ENCODE peak calls at places on chromosome 6, in four cellular contexts. J, U, Y and T are unnamed samples.

GRCh38 chr6:56693246-56693607 is 50.5 kb upstream of the DST start:
- DNase-seq in U (peak), J (no peak), Y (peak), T (peak)

GRCh38 chr6:124679392-124679791 is 282.8 kb upstream of the RNF217 start:
- DNase-seq in J (no peak), Y (no peak), U (no peak), T (no peak)

GRCh38 chr6:7707787-7708186 is 18.1 kb upstream of the BMP6 start:
- DNase-seq in J (no peak), Y (no peak), U (no peak), T (no peak)

GRCh38 chr6:26217714-26218075 is 130.5 kb downstream of the HFE start:
- DNase-seq in Y (no peak), U (no peak), J (no peak), T (peak)

GRCh38 chr6:114096553-114097172 is 125.7 kb upstream of the HDAC2 start:
- DNase-seq in Y (peak), U (no peak), J (peak), T (no peak)

GRCh38 chr6:158506577-158506976 is 53.3 kb upstream of the TMEM181 start:
- DNase-seq in Y (peak), J (no peak), U (no peak), T (no peak)

GRCh38 chr6:7805828-7806227 is 79.9 kb downstream of the BMP6 start:
- DNase-seq in U (no peak), Y (no peak), J (no peak), T (no peak)

GRCh38 chr6:10582774-10583508 is 61.8 kb downstream of the GCNT2 start:
- DNase-seq in J (no peak), U (peak), Y (peak), T (no peak)

GRCh38 chr6:149440735-149441662 is 40.9 kb downstream of the SUMO4 start:
- DNase-seq in Y (peak), J (no peak), U (no peak), T (peak)

GRCh38 chr6:131635384-131636340 is 1.4 kb upstream of the ENPP3 start:
- DNase-seq in J (no peak), U (no peak), Y (peak), T (no peak)

GRCh38 chr6:131640100-131640499 is 3.0 kb downstream of the ENPP3 start:
- DNase-seq in J (no peak), Y (no peak), U (no peak), T (no peak)

GRCh38 chr6:131640576-131640975 is 3.5 kb downstream of the ENPP3 start:
- DNase-seq in J (no peak), U (no peak), Y (no peak), T (no peak)

GRCh38 chr6:131638013-131638412 is 911 bp downstream of the ENPP3 start:
- DNase-seq in J (no peak), U (no peak), Y (no peak), T (no peak)

DNA sequence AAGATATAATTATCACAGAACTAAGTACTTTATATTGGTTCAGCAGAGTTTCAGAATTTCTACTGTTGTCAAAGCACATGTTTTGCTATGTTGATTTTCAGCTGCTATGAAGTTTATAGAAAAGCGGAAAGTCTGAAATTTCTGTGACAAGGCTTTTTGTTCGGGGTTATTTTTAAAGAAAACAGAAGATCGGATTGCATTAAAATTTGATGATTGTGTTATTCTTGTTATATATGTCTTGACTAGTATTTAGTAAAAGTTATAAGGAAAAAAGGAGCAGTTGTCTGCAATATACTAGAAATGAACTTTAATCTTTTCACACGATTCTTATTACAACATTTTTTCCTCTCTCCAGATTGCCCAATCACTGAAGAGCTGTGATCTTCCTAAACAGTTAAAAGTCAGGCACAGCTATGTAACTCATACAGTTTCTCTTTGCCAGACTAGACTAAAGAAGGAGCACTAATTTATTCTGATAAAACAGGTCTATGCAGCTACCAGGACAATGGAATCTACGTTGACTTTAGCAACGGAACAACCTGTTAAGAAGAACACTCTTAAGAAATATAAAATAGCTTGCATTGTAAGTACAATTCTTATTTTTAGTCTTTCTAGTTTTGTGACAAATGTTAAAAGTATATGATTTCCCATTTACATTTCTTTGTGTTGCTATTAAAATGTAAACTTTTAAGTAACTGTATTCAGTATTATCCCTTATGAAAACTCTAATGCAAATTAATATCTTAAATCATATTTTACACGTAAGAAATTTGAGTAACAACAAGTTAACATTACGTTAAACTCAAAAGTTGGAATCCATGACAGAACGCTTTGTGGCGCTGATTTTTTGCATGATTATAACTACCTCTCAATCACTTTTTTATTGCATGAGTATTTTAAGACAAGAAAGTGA is at the start of gene ENPP3:
- DNase-seq in U (no peak), Y (peak), J (no peak), T (no peak)
- TF ChIP-seq POLR2A in U (no peak), Y (peak), J (no peak), T (no peak)

DNA sequence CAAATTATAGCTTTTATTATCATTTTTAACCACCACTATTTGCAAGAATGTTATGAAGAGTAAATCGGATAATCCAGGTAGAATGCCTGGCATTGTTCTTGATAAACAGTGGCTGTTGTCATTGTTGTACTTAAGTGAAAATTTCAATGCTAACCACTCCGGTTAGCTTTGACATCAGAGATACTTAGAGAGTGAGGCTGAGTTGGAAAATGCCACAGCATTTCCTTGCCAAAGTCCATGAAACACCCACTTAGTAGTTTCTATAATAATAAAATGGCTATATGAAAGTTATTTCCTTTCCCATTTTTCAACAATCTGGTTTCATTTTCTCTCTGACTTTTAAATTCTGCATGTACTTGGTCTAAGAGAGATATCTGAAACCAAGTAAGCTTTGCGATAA is 132.0 kb downstream of the CDK19 start:
- DNase-seq in U (no peak), Y (no peak), J (no peak), T (no peak)
- H3K27ac ChIP-seq in U (no peak), Y (no peak), J (no peak), T (no peak)

GRCh38 chr6:154661751-154662150 is 71.5 kb upstream of the SCAF8 start:
- DNase-seq in J (no peak), U (no peak), Y (no peak), T (no peak)
- TF ChIP-seq POLR2AphosphoS5 in J (no peak), U (no peak), Y (no peak), T (no peak)

DNA sequence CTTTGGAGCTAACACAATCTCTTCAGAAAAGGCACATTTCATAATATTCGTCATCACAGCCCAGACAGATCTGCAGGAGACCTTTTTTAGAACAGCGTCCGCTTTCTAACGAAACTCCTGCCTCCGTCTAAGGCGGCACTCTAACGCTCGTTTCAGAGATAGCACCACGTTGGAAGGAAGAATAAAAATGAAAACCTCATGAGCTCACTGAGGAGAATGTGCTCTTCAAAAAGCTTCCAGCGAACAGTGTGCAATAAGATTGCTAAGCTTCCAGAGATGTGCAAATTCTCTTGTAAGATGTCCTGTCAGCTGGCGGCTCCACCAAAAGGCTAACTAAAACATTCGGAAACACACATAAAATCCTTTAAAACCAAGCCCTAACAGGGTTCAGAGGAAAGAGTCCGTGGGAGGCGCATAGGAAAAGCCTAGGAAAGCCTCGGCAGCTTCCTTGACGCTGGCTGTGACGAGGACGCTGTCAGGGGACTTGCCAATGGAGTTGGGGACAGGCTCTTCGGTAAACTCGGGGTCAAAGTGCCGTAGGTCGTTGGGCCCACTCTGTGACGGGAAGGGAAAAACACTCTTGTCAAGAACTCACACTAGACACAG is 117.6 kb upstream of the SLC2A12 start:
- DNase-seq in Y (no peak), J (no peak), U (no peak), T (no peak)
- TF ChIP-seq POLR2A in Y (no peak), J (no peak), U (no peak), T (no peak)

GRCh38 chr6:133749427-133749826 is 139.5 kb upstream of the TCF21 start:
- DNase-seq in U (peak), J (no peak), Y (no peak), T (no peak)

GRCh38 chr6:133748628-133749027 is 140.3 kb upstream of the TCF21 start:
- DNase-seq in Y (no peak), U (no peak), J (no peak), T (no peak)

GRCh38 chr6:133756046-133756445 is 132.9 kb upstream of the TCF21 start:
- DNase-seq in Y (no peak), U (no peak), J (no peak), T (no peak)

GRCh38 chr6:133754298-133754697 is 134.6 kb upstream of the TCF21 start:
- DNase-seq in Y (no peak), U (no peak), J (no peak), T (no peak)

GRCh38 chr6:133752129-133752528 is 136.8 kb upstream of the TCF21 start:
- DNase-seq in U (no peak), Y (no peak), J (no peak), T (no peak)
- H3K27ac ChIP-seq in U (no peak), Y (no peak), J (no peak), T (no peak)

GRCh38 chr6:33375143-33375649 is 16.4 kb upstream of the KIFC1 start:
- DNase-seq in U (peak), Y (no peak), J (no peak), T (no peak)
- TF ChIP-seq POLR2AphosphoS5 in U (no peak), Y (no peak), J (no peak), T (peak)

GRCh38 chr6:75207211-75207984 is 1.5 kb upstream of the COL12A1 start:
- DNase-seq in Y (no peak), J (no peak), U (no peak), T (peak)

GRCh38 chr6:75206338-75207210 is 721 bp upstream of the COL12A1 start:
- DNase-seq in U (no peak), J (no peak), Y (no peak), T (peak)

GRCh38 chr6:75204959-75205775 is 686 bp downstream of the COL12A1 start:
- DNase-seq in U (peak), J (no peak), Y (no peak), T (peak)

GRCh38 chr6:75204222-75204958 is 1.5 kb downstream of the COL12A1 start:
- DNase-seq in U (peak), Y (peak), J (peak), T (peak)

DNA sequence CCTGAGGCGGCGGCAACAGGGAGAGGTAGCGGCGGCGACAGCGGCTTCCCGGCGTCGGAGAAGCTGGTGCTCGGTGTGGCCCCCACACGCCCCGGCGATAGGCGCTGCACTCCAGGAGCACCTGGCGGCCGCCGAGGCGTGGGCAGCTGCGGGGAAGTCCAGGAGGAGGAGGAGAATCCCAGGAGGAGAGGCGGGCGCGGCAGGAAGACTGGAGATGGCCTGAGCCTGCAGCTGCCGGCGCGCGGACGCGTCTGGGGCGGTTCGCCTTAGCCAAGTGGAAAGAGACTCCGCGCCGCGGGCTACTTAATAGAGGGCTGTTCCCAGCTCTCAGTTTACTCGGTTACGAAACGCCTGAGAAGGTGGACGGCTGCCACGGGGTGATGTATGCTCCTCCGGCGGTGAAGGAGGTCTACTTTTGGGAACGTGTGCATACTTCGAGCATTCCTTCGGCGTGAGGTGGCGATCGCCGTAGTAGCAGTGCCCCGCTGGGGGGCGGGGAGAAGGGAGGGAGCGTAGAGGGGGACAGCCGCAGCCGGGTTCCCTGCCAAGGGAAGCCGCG is at the start of gene COL12A1:
- DNase-seq in J (peak), U (peak), Y (no peak), T (peak)
- TF ChIP-seq POLR2A in J (no peak), U (peak), Y (no peak), T (no peak)

DNA sequence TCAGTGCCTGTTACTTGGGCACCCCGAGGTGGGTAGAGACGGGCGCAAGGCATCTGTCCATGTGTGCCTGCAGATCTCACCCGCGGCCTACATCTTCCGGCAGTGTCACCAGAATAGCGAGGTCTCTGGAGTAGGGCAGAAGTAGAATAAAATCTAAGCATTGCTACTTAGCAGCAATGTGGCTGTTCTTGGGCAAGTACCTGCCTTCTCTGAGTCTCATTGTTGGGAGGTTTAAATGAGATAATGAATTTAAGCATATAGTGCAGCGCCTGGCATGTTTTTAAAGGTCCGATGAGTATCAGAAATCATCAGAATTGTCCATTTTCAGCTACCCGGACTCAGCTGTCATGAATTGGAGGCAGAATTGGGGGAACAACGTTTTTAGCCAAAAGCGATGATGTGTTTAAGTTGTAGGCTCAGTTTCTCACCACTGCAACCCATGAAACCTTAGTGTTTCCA is 800 bp downstream of the ABCC10 start:
- DNase-seq in Y (no peak), U (no peak), J (no peak), T (no peak)
- H3K27ac ChIP-seq in Y (peak), U (peak), J (peak), T (peak)